ENCODE peak calls at places on chromosomes 2 and 18, in five cellular contexts. P is H1, W is SK-N-SH, R is K562, O is HepG2. E is an unnamed sample.

GRCh38 chr2:79984476-79984875 is 320.1 kb downstream of the LRRTM1 start:
- DNase-seq in P (no peak), W (no peak), R (no peak), O (no peak), E (no peak)

GRCh38 chr2:238497610-238498005 is 70.9 kb downstream of the ASB1 start:
- DNase-seq in P (no peak), W (no peak), R (no peak), O (no peak), E (no peak)

GRCh38 chr2:119242276-119243119 is 18.9 kb downstream of the STEAP3 start:
- DNase-seq in P (no peak), W (no peak), R (no peak), O (no peak), E (no peak)

GRCh38 chr2:143489135-143489534 is 359.9 kb downstream of the ARHGAP15 start:
- DNase-seq in P (no peak), W (no peak), R (no peak), O (no peak), E (no peak)

GRCh38 chr2:23497063-23497462 is 112.1 kb downstream of the KLHL29 start:
- DNase-seq in P (no peak), W (no peak), R (no peak), O (no peak), E (no peak)

GRCh38 chr2:200655918-200656580 is 70.2 kb downstream of the AOX1 start:
- DNase-seq in P (no peak), W (no peak), R (no peak), O (no peak), E (no peak)

GRCh38 chr2:146954544-146954943 is 890.3 kb upstream of the ACVR2A start:
- DNase-seq in P (no peak), W (no peak), R (no peak), O (no peak), E (no peak)

GRCh38 chr2:20650880-20651730 is at the start of gene HS1BP3:
- DNase-seq in P (no peak), W (peak), R (peak), O (peak), E (peak)

GRCh38 chr2:225668606-225669266 is 269.2 kb downstream of the NYAP2 start:
- DNase-seq in P (no peak), W (peak), R (peak), O (peak), E (peak)

GRCh38 chr2:209511637-209512036 is 87.8 kb downstream of the MAP2 start:
- DNase-seq in P (no peak), W (no peak), R (no peak), O (no peak), E (no peak)

GRCh38 chr2:62152000-62152399 is 43.9 kb upstream of the B3GNT2 start:
- DNase-seq in P (no peak), W (no peak), R (no peak), O (no peak), E (no peak)

GRCh38 chr2:98084151-98084868 is 2.7 kb upstream of the VWA3B start:
- DNase-seq in P (no peak), W (no peak), R (no peak), O (peak), E (no peak)

GRCh38 chr18:36572135-36572856 is 256.5 kb downstream of the TPGS2 start:
- DNase-seq in P (no peak), W (peak), R (no peak), O (peak), E (peak)

GRCh38 chr2:2039826-2040225 is 291.2 kb downstream of the MYT1L start:
- DNase-seq in P (no peak), W (no peak), R (no peak), O (no peak), E (no peak)

GRCh38 chr18:8988262-8988871 is 114.1 kb upstream of the NDUFV2 start:
- DNase-seq in P (peak), W (peak), R (peak), O (peak), E (no peak)

GRCh38 chr2:24771905-24772586 is 21.1 kb downstream of the PTRHD1 start:
- DNase-seq in P (no peak), W (no peak), R (no peak), O (no peak), E (no peak)

GRCh38 chr18:13558790-13559189 is 167.6 kb downstream of the FAM210A start:
- DNase-seq in P (no peak), W (no peak), R (no peak), O (no peak), E (no peak)

GRCh38 chr18:79567481-79568147 is 112.0 kb upstream of the CTDP1 start:
- DNase-seq in P (peak), W (no peak), R (no peak), O (no peak), E (no peak)

GRCh38 chr2:44715671-44716077 is 225.8 kb upstream of the SIX3 start:
- DNase-seq in P (peak), W (peak), R (no peak), O (peak), E (no peak)

GRCh38 chr2:219644801-219645480 is 17.5 kb downstream of the SLC4A3 start:
- DNase-seq in P (no peak), W (no peak), R (no peak), O (no peak), E (no peak)

GRCh38 chr2:176356251-176356650 is 87.0 kb downstream of the MTX2 start:
- DNase-seq in P (no peak), W (no peak), R (no peak), O (no peak), E (no peak)

GRCh38 chr2:203685789-203686433 is 20.5 kb upstream of the CD28 start:
- DNase-seq in P (no peak), W (no peak), R (no peak), O (no peak), E (no peak)

GRCh38 chr18:69128978-69129377 is 271.7 kb upstream of the DOK6 start:
- DNase-seq in P (no peak), W (no peak), R (no peak), O (no peak), E (no peak)

GRCh38 chr18:23437357-23438045 is 15.6 kb upstream of the RIOK3 start:
- DNase-seq in P (peak), W (peak), R (peak), O (peak), E (no peak)

GRCh38 chr2:67649331-67650071 is 252.4 kb downstream of the ETAA1 start:
- DNase-seq in P (no peak), W (peak), R (no peak), O (no peak), E (no peak)

GRCh38 chr2:71889991-71890684 is 257.5 kb downstream of the CYP26B1 start:
- DNase-seq in P (no peak), W (no peak), R (no peak), O (no peak), E (no peak)

GRCh38 chr2:158931577-158931976 is 36.9 kb upstream of the TANC1 start:
- DNase-seq in P (no peak), W (no peak), R (no peak), O (no peak), E (no peak)

GRCh38 chr18:12049983-12050811 is 43.4 kb upstream of the ANKRD62 start:
- DNase-seq in P (no peak), W (no peak), R (no peak), O (no peak), E (peak)

GRCh38 chr2:61288070-61288841 is 126.3 kb downstream of the C2orf74 start:
- DNase-seq in P (no peak), W (no peak), R (peak), O (no peak), E (no peak)

GRCh38 chr18:58966704-58967103 is 102.0 kb downstream of the ZNF532 start:
- DNase-seq in P (no peak), W (no peak), R (no peak), O (no peak), E (no peak)

GRCh38 chr2:169069341-169069740 is at the start of gene DHRS9:
- DNase-seq in P (no peak), W (no peak), R (no peak), O (no peak), E (no peak)

GRCh38 chr2:43758738-43759137 is 15.1 kb upstream of the DYNC2LI1 start:
- DNase-seq in P (no peak), W (no peak), R (no peak), O (no peak), E (no peak)

GRCh38 chr18:40413160-40413559 is 1541.9 kb upstream of the PIK3C3 start:
- DNase-seq in P (peak), W (peak), R (no peak), O (peak), E (no peak)

GRCh38 chr2:105820691-105821090 is 76.0 kb downstream of the NCK2 start:
- DNase-seq in P (no peak), W (no peak), R (no peak), O (peak), E (no peak)

GRCh38 chr2:122191331-122191730 is 435.9 kb downstream of the TSN start:
- DNase-seq in P (no peak), W (peak), R (peak), O (peak), E (no peak)

GRCh38 chr2:157779794-157780193 is 96.3 kb downstream of the ACVR1 start:
- DNase-seq in P (no peak), W (no peak), R (no peak), O (no peak), E (no peak)

GRCh38 chr2:234611209-234611608 is 114.3 kb upstream of the ARL4C start:
- DNase-seq in P (no peak), W (no peak), R (peak), O (peak), E (no peak)

GRCh38 chr18:76442413-76443171 is 52.5 kb downstream of the ZNF516 start:
- DNase-seq in P (no peak), W (no peak), R (no peak), O (no peak), E (no peak)

GRCh38 chr18:51107082-51107481 is 77.1 kb downstream of the SMAD4 start:
- DNase-seq in P (no peak), W (no peak), R (no peak), O (no peak), E (no peak)

DNA sequence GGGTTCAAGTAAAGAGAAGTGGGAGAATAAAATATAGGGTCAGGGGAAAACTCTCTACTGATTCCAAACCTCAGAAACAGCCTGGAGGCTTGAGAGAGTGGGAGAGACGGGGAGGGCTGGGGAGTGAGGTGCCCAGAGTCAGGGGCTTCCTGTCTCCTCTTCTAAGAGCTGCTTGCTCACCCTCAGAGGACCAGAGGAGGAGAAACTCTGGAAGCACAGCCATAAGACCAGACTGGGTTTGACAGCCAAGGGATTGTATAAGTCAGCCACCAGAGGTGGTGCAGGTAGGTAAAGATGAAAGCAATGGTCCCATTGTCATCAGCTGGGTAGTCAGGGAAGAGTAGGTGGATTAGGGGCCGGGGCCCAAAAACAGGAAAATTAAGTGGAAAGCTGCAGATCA is 259.4 kb downstream of the TNS1 start:
- DNase-seq in P (no peak), W (no peak), R (no peak), O (no peak), E (no peak)
- TF ChIP-seq GABPA in P (no peak), W (no peak), R (no peak), O (no peak), E (no peak)

GRCh38 chr2:233421091-233421816 is 67.0 kb downstream of the DGKD start:
- DNase-seq in P (no peak), W (no peak), R (no peak), O (no peak), E (no peak)
- H3K9ac ChIP-seq in P (no peak), W (no peak), R (no peak), O (no peak), E (no peak)

DNA sequence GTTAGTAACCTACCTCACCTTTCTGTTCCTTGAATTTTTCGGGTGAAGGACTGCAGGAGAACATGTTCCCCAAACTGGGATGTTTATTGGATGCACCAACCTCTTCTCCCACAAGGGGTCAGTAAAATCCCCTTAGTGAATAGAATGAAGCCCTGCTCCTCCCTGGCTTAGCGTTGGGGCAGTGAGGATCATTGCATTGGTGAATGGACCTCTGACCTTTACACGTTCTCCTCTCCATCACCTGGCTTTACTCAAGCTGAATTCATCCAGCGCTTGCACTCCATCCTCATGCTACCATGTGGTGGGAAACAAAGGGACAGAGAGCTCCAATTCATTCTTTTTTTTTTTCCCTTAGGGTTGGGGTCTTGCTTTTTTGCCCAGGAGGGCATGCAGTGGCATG is 157.2 kb downstream of the MIB1 start:
- DNase-seq in P (peak), W (peak), R (peak), O (peak), E (no peak)
- TF ChIP-seq GABPA in P (no peak), W (no peak), R (no peak), O (no peak), E (no peak)

GRCh38 chr2:38601061-38601460 is 1.7 kb downstream of the HNRNPLL start:
- DNase-seq in P (no peak), W (no peak), R (no peak), O (no peak), E (no peak)
- H3K9ac ChIP-seq in P (peak), W (peak), R (peak), O (peak), E (no peak)

DNA sequence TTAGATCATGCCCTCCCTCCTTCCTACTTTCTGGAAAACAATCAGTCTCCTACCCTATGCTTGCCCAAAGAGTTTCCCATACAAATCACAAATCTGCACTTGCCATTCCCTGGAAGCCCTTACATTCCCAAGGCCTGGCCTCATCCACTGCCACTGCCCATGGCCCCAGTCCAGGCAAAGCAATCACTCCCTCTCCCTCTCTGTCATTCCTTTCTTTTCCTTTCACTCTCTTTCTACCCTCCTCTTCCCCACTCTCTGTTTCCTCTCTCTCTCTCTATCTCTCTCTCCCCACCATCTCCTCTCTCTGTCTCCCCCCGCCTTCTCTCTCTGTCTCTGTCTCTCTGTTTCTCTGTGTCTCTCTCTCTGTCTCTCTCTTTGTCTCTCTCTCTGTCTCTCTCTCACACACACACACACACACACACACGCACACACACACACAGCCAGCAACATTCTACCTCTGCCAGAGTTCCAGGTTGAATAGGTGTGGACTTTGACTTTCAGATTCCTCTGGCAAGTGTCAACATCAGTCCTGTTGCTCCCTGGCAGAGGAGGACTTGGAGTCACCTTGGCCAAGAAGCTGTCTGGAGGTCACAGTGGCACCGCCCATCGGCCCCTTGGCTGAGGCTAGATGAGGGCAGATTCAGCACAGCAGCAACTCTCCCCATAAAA is 43.7 kb upstream of the NAT8 start:
- DNase-seq in P (no peak), W (no peak), R (no peak), O (peak), E (no peak)
- TF ChIP-seq GABPA in P (no peak), W (no peak), R (no peak), O (no peak), E (no peak)

DNA sequence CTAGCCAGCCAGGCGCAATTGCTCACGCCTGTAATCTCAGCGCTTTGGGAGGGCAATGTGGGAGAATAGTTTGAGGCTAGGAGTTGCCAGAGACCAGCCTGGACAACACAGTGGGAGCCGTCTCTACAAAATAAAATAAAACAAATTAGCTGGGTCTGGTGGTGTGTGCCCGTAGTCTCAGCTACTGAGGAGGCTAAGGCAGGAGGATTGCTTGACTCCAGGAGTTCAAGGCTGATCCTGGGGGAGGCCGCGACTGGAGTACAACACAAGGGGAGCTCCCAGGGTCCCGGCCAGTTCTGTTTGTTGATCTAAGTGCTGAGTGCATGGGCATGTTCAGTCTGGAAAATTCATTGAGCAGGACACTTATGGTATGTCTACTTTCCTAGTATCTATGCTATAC is 2.6 kb downstream of the ST3GAL5 start:
- DNase-seq in P (no peak), W (no peak), R (no peak), O (no peak), E (no peak)
- H3K9ac ChIP-seq in P (no peak), W (no peak), R (no peak), O (no peak), E (no peak)

DNA sequence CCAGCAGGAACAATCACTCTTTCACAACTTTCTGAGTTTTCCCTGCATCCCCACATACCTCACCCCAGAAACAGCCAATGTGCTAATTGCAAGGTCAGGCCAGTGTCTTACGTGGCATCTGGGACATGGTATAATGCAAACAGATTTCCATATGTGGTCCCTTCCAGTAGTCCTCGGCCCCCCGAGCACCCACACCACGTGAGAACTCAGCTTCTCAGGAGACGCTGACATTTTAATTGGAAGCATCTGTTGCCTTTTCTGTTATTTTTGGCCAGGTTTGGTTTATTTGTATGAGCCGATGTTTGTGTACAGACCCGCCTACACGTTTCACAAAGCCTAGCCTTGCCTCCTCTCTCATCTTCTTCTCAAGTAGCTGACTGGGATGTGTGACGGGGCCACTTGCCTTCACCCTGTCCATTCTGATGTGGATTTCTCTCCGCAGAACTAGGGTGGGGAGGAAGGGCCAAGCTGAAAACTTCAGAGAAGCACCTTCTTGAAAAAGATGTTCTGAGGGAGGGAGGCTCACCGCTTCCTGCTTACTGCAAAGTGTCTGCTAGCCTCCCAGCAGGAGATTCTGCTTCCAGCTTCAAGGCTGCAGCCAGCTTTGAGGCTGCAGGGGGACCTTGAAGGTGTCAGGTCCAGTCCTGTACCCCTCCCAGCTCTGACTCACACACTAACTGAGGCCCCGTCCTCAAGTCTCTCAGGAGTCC is 109.6 kb upstream of the SLC14A2 start:
- DNase-seq in P (no peak), W (no peak), R (no peak), O (no peak), E (no peak)
- TF ChIP-seq GABPA in P (no peak), W (no peak), R (no peak), O (no peak), E (no peak)

GRCh38 chr2:232308986-232309385 is 69.6 kb upstream of the ALPP start:
- DNase-seq in P (no peak), W (no peak), R (no peak), O (no peak), E (no peak)
- H3K9ac ChIP-seq in P (no peak), W (no peak), R (no peak), O (no peak), E (no peak)

GRCh38 chr2:38464971-38465788 is 88.1 kb upstream of the ATL2 start:
- DNase-seq in P (no peak), W (peak), R (no peak), O (no peak), E (no peak)
- TF ChIP-seq GABPA in P (no peak), W (no peak), R (no peak), O (no peak), E (no peak)

E was measured in GM12878.